ENCODE peak calls at places on chromosomes 1 and 21, in seven cellular contexts. E, U, R, L, S, V and N are unnamed samples.
A peak's percentile ranks its signal among the peaks of the same experiment; 100 is the strongest.

GRCh38 chr1:220818421-220819173 is 31.9 kb downstream of the MTARC1 start:
- DNase-seq in E (no peak), U (no peak), R (no peak), L (no peak), S (no peak), V (no peak), N (peak; percentile 85)

GRCh38 chr1:226486163-226486562 is 62.4 kb upstream of the STUM start:
- DNase-seq in E (no peak), U (no peak), R (no peak), L (no peak), S (no peak), V (no peak), N (no peak)

GRCh38 chr21:28916150-28916893 is 76.4 kb downstream of the LTN1 start:
- DNase-seq in E (no peak), U (no peak), R (no peak), L (no peak), S (no peak), V (no peak), N (no peak)

GRCh38 chr1:83693409-83694126 is 305.4 kb downstream of the TTLL7 start:
- DNase-seq in E (no peak), U (no peak), R (no peak), L (no peak), S (no peak), V (no peak), N (no peak)

GRCh38 chr1:7422966-7423365 is 348.1 kb upstream of the VAMP3 start:
- DNase-seq in E (no peak), U (no peak), R (no peak), L (no peak), S (no peak), V (peak; percentile 4), N (no peak)

GRCh38 chr21:26515257-26515656 is 57.8 kb downstream of the CYYR1 start:
- DNase-seq in E (no peak), U (no peak), R (no peak), L (no peak), S (no peak), V (no peak), N (no peak)

GRCh38 chr1:55150880-55151582 is 64.1 kb downstream of the USP24 start:
- DNase-seq in E (no peak), U (no peak), R (no peak), L (no peak), S (no peak), V (no peak), N (no peak)

GRCh38 chr1:206935491-206936067 is 10.7 kb downstream of the PIGR start:
- DNase-seq in E (peak; percentile 79), U (no peak), R (peak; percentile 21), L (peak; percentile 70), S (peak; percentile 43), V (peak; percentile 71), N (peak; percentile 53)

GRCh38 chr1:45477646-45478045 is 13.3 kb downstream of the TESK2 start:
- DNase-seq in E (no peak), U (no peak), R (no peak), L (no peak), S (no peak), V (no peak), N (no peak)

GRCh38 chr1:26278303-26278702 is 1.6 kb upstream of the SH3BGRL3 start:
- DNase-seq in E (peak; percentile 27), U (no peak), R (no peak), L (peak; percentile 64), S (no peak), V (peak; percentile 87), N (no peak)

GRCh38 chr1:221719987-221720386 is 21.9 kb downstream of the DUSP10 start:
- DNase-seq in E (no peak), U (no peak), R (no peak), L (no peak), S (no peak), V (no peak), N (no peak)

GRCh38 chr1:10444248-10444647 is 5.6 kb upstream of the CORT start:
- DNase-seq in E (no peak), U (no peak), R (no peak), L (no peak), S (no peak), V (no peak), N (no peak)

GRCh38 chr1:238710697-238711096 is 675.7 kb upstream of the CHRM3 start:
- DNase-seq in E (no peak), U (no peak), R (no peak), L (no peak), S (no peak), V (no peak), N (no peak)

GRCh38 chr21:45538381-45539045 is 3.7 kb downstream of the SLC19A1 start:
- DNase-seq in E (no peak), U (no peak), R (no peak), L (peak; percentile 41), S (peak; percentile 15), V (peak; percentile 32), N (no peak)

GRCh38 chr1:197954718-197955418 is 37.7 kb downstream of the LHX9 start:
- DNase-seq in E (no peak), U (no peak), R (no peak), L (no peak), S (no peak), V (no peak), N (no peak)

GRCh38 chr1:45769261-45769932 is 18.9 kb upstream of the IPP start:
- DNase-seq in E (no peak), U (no peak), R (no peak), L (no peak), S (no peak), V (no peak), N (no peak)

GRCh38 chr1:112358061-112358770 is 37.8 kb upstream of the CTTNBP2NL start:
- DNase-seq in E (no peak), U (no peak), R (no peak), L (no peak), S (no peak), V (no peak), N (no peak)

GRCh38 chr1:201707027-201707426 is 121.9 kb upstream of the IPO9 start:
- DNase-seq in E (no peak), U (no peak), R (no peak), L (no peak), S (no peak), V (no peak), N (no peak)

GRCh38 chr21:45266518-45267389 is 20.9 kb downstream of the POFUT2 start:
- DNase-seq in E (peak; percentile 58), U (no peak), R (no peak), L (no peak), S (peak; percentile 14), V (no peak), N (no peak)

GRCh38 chr1:226209307-226210059 is 14.0 kb upstream of the MIXL1 start:
- DNase-seq in E (no peak), U (no peak), R (no peak), L (no peak), S (peak; percentile 65), V (no peak), N (peak; percentile 19)

GRCh38 chr1:185317886-185318310 is 855 bp upstream of the IVNS1ABP start:
- DNase-seq in E (peak; percentile 88), U (no peak), R (peak; percentile 79), L (no peak), S (peak; percentile 37), V (peak; percentile 63), N (peak; percentile 52)

GRCh38 chr21:41957991-41958766 is 4.4 kb upstream of the C2CD2 start:
- DNase-seq in E (no peak), U (no peak), R (peak; percentile 90), L (no peak), S (peak; percentile 64), V (peak; percentile 55), N (peak; percentile 59)

GRCh38 chr1:233598891-233599541 is 14.9 kb upstream of the KCNK1 start:
- DNase-seq in E (peak; percentile 69), U (no peak), R (no peak), L (no peak), S (no peak), V (no peak), N (no peak)

GRCh38 chr1:20194770-20195463 is 8.6 kb upstream of the PLA2G2C start:
- DNase-seq in E (peak; percentile 87), U (no peak), R (peak; percentile 77), L (peak; percentile 78), S (peak; percentile 69), V (peak; percentile 87), N (peak; percentile 65)

GRCh38 chr1:211606914-211607751 is 28.2 kb upstream of the SLC30A1 start:
- DNase-seq in E (peak; percentile 53), U (no peak), R (peak; percentile 59), L (peak; percentile 79), S (no peak), V (no peak), N (no peak)

GRCh38 chr1:77762072-77762476 is 2.4 kb upstream of the USP33 start:
- DNase-seq in E (no peak), U (no peak), R (no peak), L (no peak), S (no peak), V (no peak), N (no peak)

GRCh38 chr1:26744075-26744958 is 43.4 kb upstream of the PIGV start:
- DNase-seq in E (peak; percentile 90), U (peak; percentile 40), R (peak; percentile 22), L (peak; percentile 79), S (peak; percentile 30), V (peak; percentile 60), N (peak; percentile 99)

GRCh38 chr1:85463666-85464496 is 1.1 kb downstream of the DDAH1 start:
- DNase-seq in E (no peak), U (no peak), R (peak; percentile 10), L (no peak), S (peak; percentile 53), V (no peak), N (no peak)

GRCh38 chr21:46661211-46661625 is 25.7 kb downstream of the PRMT2 start:
- DNase-seq in E (peak; percentile 70), U (no peak), R (peak; percentile 62), L (peak; percentile 76), S (peak; percentile 97), V (peak; percentile 49), N (peak; percentile 83)

GRCh38 chr1:7745783-7746182 is 25.3 kb upstream of the VAMP3 start:
- DNase-seq in E (no peak), U (no peak), R (peak; percentile 88), L (peak; percentile 50), S (no peak), V (no peak), N (no peak)